ENCODE peak calls at places on chromosome X, in four cellular contexts. T is cardiac muscle cell, U is Peyer's patch, G is colonic mucosa. J is an unnamed sample.

GRCh38 chrX:74545880-74546279 is 68.5 kb downstream of the RLIM start:
- DNase-seq in T (no peak), U (no peak), G (no peak), J (no peak)

GRCh38 chrX:100994352-100995281 is 25.1 kb downstream of the ARL13A start:
- DNase-seq in T (no peak), U (no peak), G (no peak), J (no peak)

GRCh38 chrX:3522016-3522690 is 175.7 kb upstream of the MXRA5 start:
- DNase-seq in T (no peak), U (no peak), G (no peak), J (no peak)

GRCh38 chrX:96843566-96843965 is 40.1 kb upstream of the RPA4 start:
- DNase-seq in T (peak; percentile 43), U (no peak), G (no peak), J (no peak)

GRCh38 chrX:9048801-9049200 is 14.9 kb upstream of the FAM9B start:
- DNase-seq in T (no peak), U (no peak), G (no peak), J (no peak)

GRCh38 chrX:54483946-54484345 is 12.1 kb downstream of the FGD1 start:
- DNase-seq in T (no peak), U (no peak), G (no peak), J (no peak)

GRCh38 chrX:100682939-100683338 is 38.9 kb downstream of the SRPX2 start:
- DNase-seq in T (no peak), U (no peak), G (no peak), J (no peak)

GRCh38 chrX:135544338-135544948 is 24.0 kb downstream of the INTS6L start:
- DNase-seq in T (no peak), U (peak; percentile 26), G (peak; percentile 38), J (peak; percentile 20)

GRCh38 chrX:140764401-140764919 is 54.9 kb downstream of the LINC00632 start:
- DNase-seq in T (peak; percentile 57), U (no peak), G (no peak), J (peak; percentile 17)

GRCh38 chrX:49838374-49838773 is 9.3 kb downstream of the PAGE4 start:
- DNase-seq in T (peak; percentile 22), U (no peak), G (peak; percentile 21), J (peak; percentile 29)

GRCh38 chrX:130083656-130084382 is 26.5 kb downstream of the ELF4 start:
- DNase-seq in T (no peak), U (peak; percentile 62), G (no peak), J (no peak)

GRCh38 chrX:17632942-17633341 is 104.4 kb upstream of the SCML1 start:
- DNase-seq in T (no peak), U (no peak), G (no peak), J (no peak)

GRCh38 chrX:107566603-107567262 is 61.6 kb upstream of the PRPS1 start:
- DNase-seq in T (no peak), U (no peak), G (no peak), J (no peak)

GRCh38 chrX:30888526-30889146 is 418 bp downstream of the TAB3 start:
- DNase-seq in T (peak; percentile 51), U (no peak), G (peak; percentile 25), J (no peak)

GRCh38 chrX:47446431-47446830 is 36.6 kb downstream of the ZNF41 start:
- DNase-seq in T (no peak), U (no peak), G (no peak), J (no peak)
- H3K9me3 ChIP-seq in T (peaks cover 3% of the 10 kb centered on the region), U (no peaks in the 10 kb centered on the region), G (peaks cover 5% of the 10 kb centered on the region), J (no peaks in the 10 kb centered on the region)

DNA sequence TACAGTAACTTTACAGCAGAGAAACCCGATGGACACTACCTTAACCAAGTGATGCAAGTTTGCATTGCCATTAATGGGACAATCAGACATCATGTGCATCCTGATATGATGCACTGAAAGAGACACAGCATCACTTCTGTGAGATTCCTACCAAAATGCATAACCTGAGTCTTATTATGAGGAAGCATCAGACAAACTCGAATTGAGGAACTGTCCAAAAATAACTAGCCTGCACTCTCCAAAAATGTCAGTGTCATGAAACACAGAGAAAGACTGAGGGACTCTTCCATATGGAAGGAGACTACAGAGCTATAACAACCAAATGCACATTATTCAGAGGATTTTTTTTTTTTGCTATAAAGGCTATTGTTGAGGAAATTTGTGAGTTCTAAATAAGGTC is 66.6 kb upstream of the IQSEC2 start:
- DNase-seq in T (no peak), U (no peak), G (no peak), J (no peak)
- H3K27me3 ChIP-seq in T (no peaks in the 10 kb centered on the region), U (no peaks in the 10 kb centered on the region), G (no peaks in the 10 kb centered on the region), J (no peaks in the 10 kb centered on the region)

DNA sequence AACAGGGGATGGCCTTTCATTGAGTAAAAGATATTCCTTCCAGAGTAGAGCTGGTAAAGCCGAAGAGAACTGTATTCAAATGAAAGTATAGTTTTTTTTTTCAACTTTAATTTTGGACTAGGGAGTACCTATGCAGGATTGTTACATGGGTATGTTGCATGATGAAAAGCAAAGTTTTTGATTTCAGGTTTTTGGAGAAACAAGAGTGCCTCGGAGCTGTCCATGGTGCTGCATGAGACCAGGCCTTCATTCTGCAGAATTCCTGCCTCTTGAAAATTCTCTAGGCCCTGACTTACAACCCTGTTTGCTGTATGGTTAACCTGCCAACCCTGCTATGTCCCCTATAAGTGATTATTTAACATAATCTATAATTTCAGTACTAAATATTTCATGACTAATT is 1065.7 kb upstream of the FTHL17 start:
- DNase-seq in T (peak; percentile 72), U (no peak), G (peak; percentile 19), J (peak; percentile 13)
- H3K9me3 ChIP-seq in T (no peaks in the 10 kb centered on the region), U (no peaks in the 10 kb centered on the region), G (no peaks in the 10 kb centered on the region), J (no peaks in the 10 kb centered on the region)

GRCh38 chrX:47498411-47498810 is 15.4 kb upstream of the ZNF41 start:
- DNase-seq in T (no peak), U (no peak), G (no peak), J (no peak)
- H3K27me3 ChIP-seq in T (no peaks in the 10 kb centered on the region), U (no peaks in the 10 kb centered on the region), G (no peaks in the 10 kb centered on the region), J (no peaks in the 10 kb centered on the region)

DNA sequence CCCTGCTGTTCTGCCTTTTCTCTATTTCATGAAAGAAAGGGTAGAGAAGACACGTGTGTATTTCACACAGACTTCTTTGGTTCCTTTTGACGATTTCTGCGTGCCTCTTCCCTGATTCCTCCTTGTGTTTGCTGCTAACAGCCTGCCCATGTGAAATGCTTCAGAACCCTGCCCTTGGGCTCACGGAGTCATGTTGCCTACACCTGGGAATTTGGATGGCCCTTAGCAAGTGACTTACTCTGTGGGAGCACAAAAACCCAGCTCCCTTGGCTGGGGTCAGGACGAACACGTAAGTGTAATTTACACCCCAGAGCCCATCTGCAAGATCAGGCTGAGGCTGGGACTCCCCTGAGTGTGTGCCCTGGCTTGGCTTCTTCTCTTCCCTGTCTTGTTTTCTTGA is 220.3 kb upstream of the BCOR start:
- DNase-seq in T (no peak), U (no peak), G (no peak), J (no peak)
- H3K9me3 ChIP-seq in T (no peaks in the 10 kb centered on the region), U (no peaks in the 10 kb centered on the region), G (no peaks in the 10 kb centered on the region), J (no peaks in the 10 kb centered on the region)

DNA sequence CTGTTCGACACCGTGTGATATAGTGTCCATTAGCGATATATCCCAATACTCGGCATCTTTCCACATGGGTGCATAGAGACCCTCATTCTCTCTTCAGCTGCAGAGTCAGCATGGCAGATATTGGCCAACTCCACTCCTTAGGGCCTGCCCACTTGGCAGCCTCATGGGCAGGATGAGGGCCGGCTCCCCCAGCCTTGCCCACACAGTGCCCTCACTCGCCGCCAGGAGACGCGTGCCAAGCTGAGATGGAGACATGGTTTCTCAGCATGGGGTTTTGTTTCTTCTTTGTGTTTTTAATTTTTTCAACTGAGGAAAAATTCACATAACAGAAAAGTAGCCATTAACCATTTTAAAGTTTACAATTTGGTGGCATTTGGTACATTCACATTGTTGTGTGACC is 5.3 kb upstream of the PLXNA3 start:
- DNase-seq in T (no peak), U (no peak), G (no peak), J (no peak)
- H3K27me3 ChIP-seq in T (no peaks in the 10 kb centered on the region), U (no peaks in the 10 kb centered on the region), G (peaks cover 6% of the 10 kb centered on the region), J (no peaks in the 10 kb centered on the region)

DNA sequence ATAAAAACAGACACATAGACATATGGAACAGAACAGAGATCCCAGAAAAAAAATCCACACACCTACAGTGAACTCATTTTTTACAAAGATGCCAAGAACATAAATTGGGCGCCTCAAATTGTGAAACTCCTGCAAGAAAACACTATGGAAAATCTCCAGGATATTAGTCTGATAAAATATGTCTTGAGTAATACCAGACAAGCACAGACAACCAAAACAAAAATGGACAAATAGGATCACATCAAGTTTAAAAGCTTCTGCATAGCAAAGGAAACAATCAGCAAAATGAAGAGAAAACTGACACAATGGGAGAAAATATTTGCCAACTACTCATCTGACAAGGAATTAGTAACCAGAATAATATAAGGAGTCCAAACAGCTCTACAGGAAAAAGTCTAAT is 337.3 kb upstream of the DIPK2B start:
- DNase-seq in T (no peak), U (no peak), G (no peak), J (no peak)
- H3K9me3 ChIP-seq in T (no peaks in the 10 kb centered on the region), U (no peaks in the 10 kb centered on the region), G (no peaks in the 10 kb centered on the region), J (no peaks in the 10 kb centered on the region)

GRCh38 chrX:13574600-13574999 is 5.2 kb downstream of the EGFL6 start:
- DNase-seq in T (no peak), U (no peak), G (no peak), J (no peak)

GRCh38 chrX:13581554-13581953 is 12.2 kb downstream of the EGFL6 start:
- DNase-seq in T (no peak), U (no peak), G (no peak), J (no peak)

GRCh38 chrX:13579696-13580095 is 10.3 kb downstream of the EGFL6 start:
- DNase-seq in T (no peak), U (no peak), G (no peak), J (no peak)
- H3K27me3 ChIP-seq in T (no peaks in the 10 kb centered on the region), U (no peaks in the 10 kb centered on the region), G (no peaks in the 10 kb centered on the region), J (no peaks in the 10 kb centered on the region)

J was measured in testis.